ENCODE peak calls at places on chromosomes 3 and 15, in four cellular contexts. S, C, I and H are unnamed samples. For H3K36me3, the result is how much of the 10 kb centered on the place peaks cover.

GRCh38 chr3:189529889-189530288 is 101.3 kb upstream of the TP63 start:
- DNase-seq in S (no peak), C (no peak), I (no peak), H (no peak)

GRCh38 chr3:4752201-4753072 is 226.8 kb upstream of the BHLHE40 start:
- DNase-seq in S (no peak), C (no peak), I (no peak), H (no peak)

GRCh38 chr15:37106490-37107001 is 6.2 kb upstream of the MEIS2 start:
- DNase-seq in S (no peak), C (peak), I (peak), H (peak)

GRCh38 chr3:47877288-47877687 is 74.3 kb downstream of the DHX30 start:
- DNase-seq in S (no peak), C (no peak), I (no peak), H (no peak)

GRCh38 chr3:160564949-160565441 is 376 bp downstream of the KPNA4 start:
- DNase-seq in S (peak), C (peak), I (no peak), H (no peak)

GRCh38 chr3:72844436-72844999 is 3.7 kb downstream of the SHQ1 start:
- DNase-seq in S (no peak), C (no peak), I (no peak), H (no peak)

GRCh38 chr15:72468103-72468502 is 6.0 kb upstream of the ARIH1 start:
- DNase-seq in S (no peak), C (no peak), I (no peak), H (no peak)

GRCh38 chr15:39022532-39023305 is 458.1 kb upstream of the RASGRP1 start:
- DNase-seq in S (no peak), C (no peak), I (no peak), H (no peak)

GRCh38 chr3:32882180-32882579 is 64.4 kb downstream of the TRIM71 start:
- DNase-seq in S (no peak), C (no peak), I (no peak), H (no peak)

GRCh38 chr3:71859128-71859519 is 74.2 kb upstream of the PROK2 start:
- DNase-seq in S (peak), C (no peak), I (no peak), H (no peak)

GRCh38 chr3:57555316-57555715 is 758 bp upstream of the PDE12 start:
- DNase-seq in S (no peak), C (no peak), I (no peak), H (no peak)

GRCh38 chr15:82810863-82811421 is 1.5 kb downstream of the WHAMM start:
- DNase-seq in S (no peak), C (no peak), I (no peak), H (no peak)

GRCh38 chr15:90212221-90213079 is 11.3 kb downstream of the SEMA4B start:
- DNase-seq in S (no peak), C (no peak), I (no peak), H (no peak)

GRCh38 chr3:192850501-192850981 is 67.1 kb downstream of the MB21D2 start:
- DNase-seq in S (no peak), C (no peak), I (no peak), H (no peak)

GRCh38 chr3:125645613-125646012 is 50.3 kb upstream of the OSBPL11 start:
- DNase-seq in S (no peak), C (no peak), I (no peak), H (no peak)

GRCh38 chr3:125059488-125060245 is 3.9 kb upstream of the HEG1 start:
- DNase-seq in S (no peak), C (no peak), I (no peak), H (no peak)

GRCh38 chr3:119122350-119122749 is 23.6 kb upstream of the TEX55 start:
- DNase-seq in S (no peak), C (no peak), I (no peak), H (no peak)
- TF ChIP-seq CTCF in S (no peak), C (no peak), I (no peak), H (no peak)

GRCh38 chr3:123926396-123926795 is 34.6 kb downstream of the CCDC14 start:
- DNase-seq in S (no peak), C (no peak), I (no peak), H (no peak)
- H3K36me3 ChIP-seq in S (under half), C (under half), I (under half), H (under half)

GRCh38 chr15:70879386-70879785 is 12.8 kb downstream of the THAP10 start:
- DNase-seq in S (no peak), C (no peak), I (no peak), H (no peak)

GRCh38 chr15:70876683-70877082 is 15.6 kb downstream of the THAP10 start:
- DNase-seq in S (no peak), C (no peak), I (no peak), H (no peak)

GRCh38 chr15:70876011-70876410 is 16.2 kb downstream of the THAP10 start:
- DNase-seq in S (no peak), C (no peak), I (no peak), H (no peak)

GRCh38 chr15:70873232-70874054 is 18.8 kb downstream of the THAP10 start:
- DNase-seq in S (no peak), C (no peak), I (no peak), H (no peak)

DNA sequence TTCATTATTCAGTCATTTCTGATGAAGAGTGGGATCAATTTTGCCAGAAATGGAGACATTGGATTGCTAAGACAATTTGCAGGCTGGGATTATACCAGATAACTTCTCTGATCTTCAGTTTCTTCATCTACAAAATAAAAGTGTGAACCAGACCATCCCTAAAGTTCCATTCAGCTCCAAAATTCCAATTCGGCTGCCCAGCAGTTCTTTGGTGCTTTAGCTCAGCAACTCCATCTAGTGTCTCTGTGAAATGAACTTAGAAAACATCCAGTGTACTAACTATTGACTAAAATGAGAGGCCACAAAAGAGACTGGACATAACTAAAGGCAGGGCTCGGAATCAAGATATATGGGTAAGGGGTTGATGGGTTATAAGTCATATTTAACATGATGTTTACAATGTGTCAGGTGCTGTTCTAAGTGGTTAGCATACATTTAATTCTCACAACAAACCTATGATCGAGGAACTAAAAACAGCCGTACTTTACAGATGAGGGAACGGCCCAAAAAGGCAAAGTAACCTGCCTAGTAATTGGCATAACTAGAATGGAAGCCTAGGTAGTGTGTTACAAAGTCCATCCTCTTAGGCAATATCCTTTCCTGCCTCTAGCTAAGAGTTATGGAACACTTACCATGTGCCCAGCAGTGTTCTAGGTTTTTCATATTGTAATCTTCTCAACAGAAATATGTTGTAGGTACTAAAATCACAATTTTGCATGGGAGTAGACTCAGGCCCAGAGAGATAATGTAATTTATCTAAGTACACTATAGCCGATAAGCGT is 17.0 kb downstream of the THAP10 start:
- DNase-seq in S (no peak), C (no peak), I (no peak), H (peak)
- TF ChIP-seq CTCF in S (peak), C (peak), I (peak), H (peak)

GRCh38 chr15:41055706-41056105 is 60.4 kb downstream of the INO80 start:
- DNase-seq in S (no peak), C (no peak), I (no peak), H (no peak)
- H3K36me3 ChIP-seq in S (half or more), C (half or more), I (under half), H (under half)

GRCh38 chr3:55405436-55405835 is 81.7 kb downstream of the WNT5A start:
- DNase-seq in S (no peak), C (no peak), I (no peak), H (no peak)
- TF ChIP-seq CTCF in S (no peak), C (peak), I (no peak), H (no peak)

DNA sequence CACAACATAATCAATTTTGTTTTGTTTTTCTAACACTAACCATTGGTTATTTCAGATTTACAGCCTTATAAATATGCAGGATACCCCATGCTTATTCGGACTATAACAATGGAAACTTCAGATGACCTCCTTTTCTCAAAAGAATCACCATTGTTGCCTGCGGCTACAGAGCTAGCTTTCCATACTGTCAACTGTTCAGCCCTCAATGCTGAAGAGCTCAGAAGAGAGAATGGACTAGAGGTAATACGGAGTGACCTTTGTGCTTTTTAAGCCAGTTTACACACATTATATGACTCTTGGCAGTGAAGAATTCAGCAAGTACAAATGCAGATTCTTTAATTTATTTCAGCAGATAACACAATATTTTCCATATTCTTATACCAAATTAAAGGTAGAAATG is 81.8 kb downstream of the DNAJC13 start:
- DNase-seq in S (no peak), C (no peak), I (no peak), H (no peak)
- H3K36me3 ChIP-seq in S (under half), C (half or more), I (under half), H (half or more)

DNA sequence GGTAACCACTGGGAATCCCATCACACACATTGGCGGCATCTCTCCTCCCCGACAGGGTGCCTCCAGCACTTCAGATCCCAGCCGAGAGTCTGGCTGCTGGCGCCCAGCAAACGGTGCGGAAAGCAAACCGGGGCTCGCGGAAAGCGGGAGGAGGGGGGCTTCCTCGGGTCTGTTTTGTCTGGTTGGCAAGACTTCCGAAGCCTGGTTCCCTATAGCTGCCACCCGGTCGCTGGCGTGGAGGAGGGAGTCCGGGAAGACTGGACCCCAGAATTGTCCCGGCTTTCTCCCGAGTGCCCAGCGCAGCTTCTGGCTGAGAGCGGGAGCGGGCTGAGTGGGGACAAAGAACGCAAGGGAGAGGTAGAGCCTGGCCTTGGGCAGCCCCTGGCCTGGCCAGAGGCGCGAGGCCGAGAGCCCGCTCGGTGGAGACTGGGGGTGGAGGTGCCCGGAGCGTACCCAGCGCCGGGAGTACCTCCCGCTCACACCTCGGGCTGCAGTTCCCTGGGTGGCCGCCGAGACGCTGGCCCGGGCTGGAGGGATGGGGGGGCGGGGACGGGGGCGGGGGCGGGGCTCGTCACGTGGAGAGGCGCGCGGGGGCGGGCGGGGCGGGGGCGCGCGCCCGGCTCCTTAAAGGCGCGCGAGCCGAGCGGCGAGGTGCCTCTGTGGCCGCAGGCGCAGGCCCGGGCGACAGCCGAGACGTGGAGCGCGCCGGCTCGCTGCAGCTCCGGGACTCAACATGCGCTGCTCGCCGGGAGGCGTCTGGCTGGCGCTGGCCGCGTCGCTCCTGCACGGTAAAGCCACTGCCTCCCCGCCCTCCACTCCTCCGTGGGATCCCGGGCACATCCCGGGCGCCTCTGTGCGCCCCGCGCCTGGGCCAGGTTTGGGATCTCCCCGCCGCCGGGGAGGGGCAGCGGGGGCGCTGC is at the start of gene CHRNA7:
- DNase-seq in S (peak), C (peak), I (no peak), H (peak)
- TF ChIP-seq CTCF in S (no peak), C (peak), I (peak), H (no peak)

GRCh38 chr3:116444099-116444700 is 1.1 kb downstream of the LSAMP start:
- DNase-seq in S (no peak), C (no peak), I (no peak), H (no peak)
- H3K36me3 ChIP-seq in S (under half), C (under half), I (under half), H (under half)